ENCODE peak calls at places on chromosomes 13 and 19, in ten cellular contexts. H is AG09319; D is RWPE1; W is cardiac muscle cell; G is activated CD8-positive, alpha-beta memory T cell treated with anti-CD3 and anti-CD28 coated beads, Interleukin-2, amount 50 U/mL, for 4 hours; L is AML-193; K is nephron progenitor cell; P is Calu3; Y is WTC11; Q is kidney. M is an unnamed sample.

GRCh38 chr13:50080158-50080855 is 65.1 kb downstream of the KCNRG start:
- DNase-seq in H (no peak), D (no peak), W (peak), G (peak), L (peak), K (peak), P (no peak), Y (no peak), Q (no peak), M (peak)

GRCh38 chr13:92074658-92075057 is 676.2 kb downstream of the GPC5 start:
- DNase-seq in H (no peak), D (no peak), W (peak), G (no peak), L (peak), K (no peak), P (no peak), Y (peak), Q (no peak), M (no peak)

GRCh38 chr19:16328824-16329482 is 4.3 kb downstream of the KLF2 start:
- DNase-seq in H (no peak), D (no peak), W (no peak), G (peak), L (no peak), K (no peak), P (no peak), Y (no peak), Q (no peak), M (no peak)

GRCh38 chr19:23949611-23950010 is 34.9 kb downstream of the ZNF726 start:
- DNase-seq in H (no peak), D (no peak), W (no peak), G (no peak), L (no peak), K (no peak), P (no peak), Y (no peak), Q (no peak), M (no peak)

GRCh38 chr13:100608906-100609305 is 20.3 kb upstream of the GGACT start:
- DNase-seq in H (no peak), D (no peak), W (no peak), G (no peak), L (no peak), K (no peak), P (no peak), Y (no peak), Q (no peak), M (no peak)

GRCh38 chr13:50991624-50992610 is 82.3 kb downstream of the RNASEH2B start:
- DNase-seq in H (no peak), D (no peak), W (no peak), G (no peak), L (no peak), K (peak), P (no peak), Y (no peak), Q (no peak), M (no peak)

GRCh38 chr13:109964164-109964563 is 177.8 kb upstream of the IRS2 start:
- DNase-seq in H (no peak), D (no peak), W (no peak), G (no peak), L (no peak), K (no peak), P (no peak), Y (no peak), Q (no peak), M (no peak)

GRCh38 chr19:19627716-19628498 is at the start of gene LPAR2:
- DNase-seq in H (no peak), D (peak), W (peak), G (peak), L (no peak), K (peak), P (peak), Y (peak), Q (peak), M (peak)

GRCh38 chr19:46848389-46848788 is 2.3 kb downstream of the AP2S1 start:
- DNase-seq in H (no peak), D (no peak), W (no peak), G (no peak), L (no peak), K (no peak), P (no peak), Y (no peak), Q (no peak), M (no peak)

GRCh38 chr19:18802354-18802753 is 11.2 kb upstream of the COMP start:
- DNase-seq in H (no peak), D (no peak), W (no peak), G (no peak), L (no peak), K (no peak), P (no peak), Y (peak), Q (no peak), M (no peak)

GRCh38 chr19:35730326-35730725 is 11.9 kb downstream of the IGFLR1 start:
- DNase-seq in H (no peak), D (no peak), W (no peak), G (no peak), L (no peak), K (no peak), P (no peak), Y (no peak), Q (no peak), M (no peak)

GRCh38 chr19:7013678-7014077 is 7.6 kb downstream of the MBD3L2B start:
- DNase-seq in H (no peak), D (peak), W (no peak), G (no peak), L (no peak), K (no peak), P (no peak), Y (no peak), Q (no peak), M (no peak)

GRCh38 chr13:79311456-79311855 is 94.6 kb downstream of the RBM26 start:
- DNase-seq in H (no peak), D (no peak), W (no peak), G (no peak), L (no peak), K (no peak), P (no peak), Y (no peak), Q (no peak), M (no peak)

GRCh38 chr13:94620286-94620896 is 18.7 kb downstream of the GPR180 start:
- DNase-seq in H (no peak), D (peak), W (peak), G (no peak), L (peak), K (peak), P (no peak), Y (peak), Q (no peak), M (no peak)

GRCh38 chr13:29905845-29906244 is 55.4 kb upstream of the UBL3 start:
- DNase-seq in H (no peak), D (peak), W (no peak), G (no peak), L (peak), K (no peak), P (peak), Y (no peak), Q (no peak), M (peak)

GRCh38 chr19:30423481-30423880 is 51.3 kb downstream of the ZNF536 start:
- DNase-seq in H (no peak), D (no peak), W (no peak), G (no peak), L (no peak), K (no peak), P (no peak), Y (no peak), Q (no peak), M (no peak)

GRCh38 chr19:48510421-48511268 is 990 bp downstream of the LMTK3 start:
- DNase-seq in H (peak), D (peak), W (peak), G (peak), L (no peak), K (peak), P (peak), Y (peak), Q (peak), M (peak)

GRCh38 chr13:98900442-98900841 is 77.4 kb downstream of the DOCK9 start:
- DNase-seq in H (no peak), D (no peak), W (no peak), G (no peak), L (no peak), K (no peak), P (no peak), Y (no peak), Q (no peak), M (no peak)

GRCh38 chr19:18280247-18281081 is 958 bp downstream of the JUND start:
- DNase-seq in H (peak), D (peak), W (peak), G (peak), L (peak), K (peak), P (peak), Y (peak), Q (peak), M (peak)

GRCh38 chr13:64993514-64994164 is 2236.5 kb downstream of the PCDH9 start:
- DNase-seq in H (no peak), D (no peak), W (no peak), G (no peak), L (no peak), K (no peak), P (no peak), Y (no peak), Q (no peak), M (no peak)

GRCh38 chr13:114315074-114315785 is 927 bp downstream of the CHAMP1 start:
- DNase-seq in H (no peak), D (no peak), W (no peak), G (no peak), L (peak), K (no peak), P (no peak), Y (no peak), Q (no peak), M (no peak)

GRCh38 chr19:43777163-43777700 is 3.5 kb downstream of the KCNN4 start:
- DNase-seq in H (no peak), D (no peak), W (no peak), G (no peak), L (peak), K (no peak), P (peak), Y (no peak), Q (no peak), M (no peak)

M was measured in prostate gland.